ENCODE peak calls at places on chromosomes 13 and 19, in six cellular contexts. R is Peyer's patch; L is effector memory CD4-positive, alpha-beta T cell; Q is adrenal gland; C is A549; J is dorsolateral prefrontal cortex. K is an unnamed sample.

GRCh38 chr13:111964411-111965035 is 102.4 kb upstream of the SOX1 start:
- DNase-seq in C (no peak), L (no peak), R (no peak), Q (no peak), J (no peak), K (no peak)

GRCh38 chr19:17121736-17122293 is 46.2 kb downstream of the MYO9B start:
- DNase-seq in Q (no peak), C (no peak), R (no peak), L (no peak), J (no peak), K (no peak)

GRCh38 chr19:8575467-8575997 is 1.7 kb downstream of the MYO1F start:
- DNase-seq in J (no peak), R (no peak), Q (no peak), L (peak; percentile 47), C (peak; percentile 57), K (no peak)

GRCh38 chr13:110874508-110874960 is 40.3 kb downstream of the ANKRD10 start:
- DNase-seq in J (peak; percentile 86), L (peak; percentile 10), C (peak; percentile 45), R (peak; percentile 86), Q (peak; percentile 86), K (no peak)

GRCh38 chr19:11887247-11887617 is 350 bp upstream of the ZNF69 start:
- DNase-seq in J (no peak), L (no peak), C (no peak), Q (no peak), R (peak; percentile 48), K (no peak)

GRCh38 chr13:33884506-33885221 is 66.7 kb downstream of the RFC3 start:
- DNase-seq in R (no peak), L (no peak), J (no peak), C (no peak), Q (no peak), K (no peak)

GRCh38 chr19:9323557-9323918 is 441 bp upstream of the ZNF559 start:
- DNase-seq in C (peak; percentile 79), R (no peak), Q (peak; percentile 92), L (peak; percentile 44), J (peak; percentile 75), K (peak; percentile 34)

GRCh38 chr19:33666196-33666595 is 44.4 kb downstream of the CHST8 start:
- DNase-seq in C (no peak), R (no peak), L (no peak), Q (no peak), J (no peak), K (no peak)

GRCh38 chr13:42696191-42696590 is 85.2 kb upstream of the FAM216B start:
- DNase-seq in J (no peak), C (no peak), R (no peak), L (no peak), Q (no peak), K (peak; percentile 23)

GRCh38 chr13:38496956-38497355 is 147.3 kb downstream of the UFM1 start:
- DNase-seq in R (no peak), J (no peak), L (no peak), Q (no peak), C (no peak), K (no peak)

GRCh38 chr19:18063463-18063862 is 23.3 kb downstream of the IL12RB1 start:
- DNase-seq in L (no peak), Q (no peak), R (no peak), J (no peak), C (peak; percentile 51), K (no peak)

GRCh38 chr13:91708558-91708957 is 310.1 kb downstream of the GPC5 start:
- DNase-seq in Q (no peak), C (no peak), J (no peak), L (no peak), R (no peak), K (no peak)

GRCh38 chr13:72567566-72567965 is 159.9 kb downstream of the MZT1 start:
- DNase-seq in J (no peak), L (no peak), C (no peak), R (no peak), Q (no peak), K (no peak)

GRCh38 chr13:112720251-112720650 is 30.4 kb downstream of the ATP11A start:
- DNase-seq in J (peak; percentile 15), R (peak; percentile 14), Q (no peak), L (no peak), C (no peak), K (no peak)

GRCh38 chr19:30535011-30535410 is 162.8 kb downstream of the ZNF536 start:
- DNase-seq in L (no peak), C (no peak), Q (no peak), J (no peak), R (no peak), K (no peak)

GRCh38 chr13:70098669-70099068 is 9.0 kb upstream of the ATXN8OS start:
- DNase-seq in Q (no peak), R (no peak), J (no peak), C (no peak), L (no peak), K (no peak)

GRCh38 chr19:39915101-39915847 is 19.2 kb downstream of the FCGBP start:
- DNase-seq in C (no peak), R (no peak), J (no peak), L (no peak), Q (no peak), K (no peak)

GRCh38 chr19:39133431-39134270 is 8.1 kb downstream of the PAK4 start:
- DNase-seq in Q (no peak), L (no peak), R (peak; percentile 61), J (no peak), C (no peak), K (no peak)

GRCh38 chr19:13938361-13939027 is at the start of gene PODNL1:
- DNase-seq in J (no peak), L (no peak), Q (no peak), C (no peak), R (peak; percentile 50), K (no peak)

GRCh38 chr13:20130652-20131051 is 30.2 kb downstream of the GJA3 start:
- DNase-seq in R (no peak), J (no peak), C (no peak), Q (no peak), L (no peak), K (no peak)

GRCh38 chr13:111058796-111059506 is 56.2 kb upstream of the ARHGEF7 start:
- DNase-seq in R (no peak), J (no peak), Q (no peak), C (peak; percentile 6), L (no peak), K (no peak)

GRCh38 chr13:73610799-73611592 is 523.2 kb downstream of the KLF12 start:
- DNase-seq in J (no peak), Q (no peak), C (no peak), L (no peak), R (no peak), K (no peak)

GRCh38 chr19:15154002-15154612 is 46.7 kb downstream of the NOTCH3 start:
- DNase-seq in Q (no peak), J (no peak), C (peak; percentile 56), R (no peak), L (no peak), K (no peak)

GRCh38 chr13:51793570-51794273 is 10.2 kb downstream of the DHRS12 start:
- DNase-seq in C (peak; percentile 53), R (no peak), Q (peak; percentile 80), L (no peak), J (peak; percentile 55), K (peak; percentile 39)

GRCh38 chr19:2491130-2491801 is 15.3 kb downstream of the GADD45B start:
- DNase-seq in Q (peak; percentile 65), L (no peak), J (no peak), C (peak; percentile 81), R (peak; percentile 95), K (no peak)

GRCh38 chr13:112619730-112620639 is 32.0 kb upstream of the TUBGCP3 start:
- DNase-seq in Q (no peak), J (no peak), R (no peak), C (peak; percentile 7), L (no peak), K (no peak)

GRCh38 chr19:37933965-37934364 is 27.0 kb downstream of the SIPA1L3 start:
- DNase-seq in L (no peak), Q (no peak), R (peak; percentile 79), C (peak; percentile 67), J (no peak), K (no peak)

GRCh38 chr13:51525567-51526165 is 58.6 kb upstream of the WDFY2 start:
- DNase-seq in C (peak; percentile 32), R (no peak), J (no peak), Q (no peak), L (no peak), K (no peak)

GRCh38 chr13:27967203-27967735 is 1.8 kb downstream of the CDX2 start:
- DNase-seq in L (no peak), Q (no peak), C (no peak), J (no peak), R (no peak), K (no peak)
- H3K4me3 ChIP-seq in L (no peak overlapping the region), Q (no peak overlapping the region), C (peak overlapping the region; percentile 56), J (no peak overlapping the region), R (no peak overlapping the region), K (no peak overlapping the region)

DNA sequence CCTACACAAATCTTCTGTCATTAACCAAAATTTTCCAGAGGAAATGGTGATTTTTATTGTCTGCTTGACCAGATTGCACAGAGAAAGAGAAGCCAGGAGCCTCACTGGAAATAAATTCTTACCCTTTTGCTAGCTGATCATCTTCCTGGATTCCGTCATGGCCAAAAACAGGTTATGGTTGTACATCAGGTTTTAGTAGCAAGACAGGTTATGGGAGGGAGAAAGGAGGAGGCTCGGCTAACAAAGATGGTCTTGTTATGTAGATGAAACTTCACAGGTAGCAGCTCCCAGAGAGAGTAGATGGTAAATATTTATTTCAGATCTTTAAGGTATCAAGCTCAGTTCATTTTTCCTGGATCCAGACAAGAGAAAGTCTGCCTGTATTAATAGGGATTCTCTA is 19.7 kb upstream of the CEACAM3 start:
- DNase-seq in Q (no peak), R (no peak), C (no peak), J (no peak), L (no peak), K (no peak)
- H3K27ac ChIP-seq in Q (no peak overlapping the region), R (no peak overlapping the region), C (no peak overlapping the region), J (no peak overlapping the region), L (no peak overlapping the region), K (no peak overlapping the region)

GRCh38 chr13:45340422-45341033 is 455 bp downstream of the TPT1 start:
- DNase-seq in L (peak; percentile 76), C (peak; percentile 84), J (peak; percentile 90), Q (peak; percentile 95), R (peak; percentile 91), K (peak; percentile 85)
- H3K4me3 ChIP-seq in L (peak overlapping the region; percentile 74), C (peak overlapping the region; percentile 93), J (peak overlapping the region; percentile 100), Q (peak overlapping the region; percentile 92), R (peak overlapping the region; percentile 95), K (peak overlapping the region; percentile 83)

DNA sequence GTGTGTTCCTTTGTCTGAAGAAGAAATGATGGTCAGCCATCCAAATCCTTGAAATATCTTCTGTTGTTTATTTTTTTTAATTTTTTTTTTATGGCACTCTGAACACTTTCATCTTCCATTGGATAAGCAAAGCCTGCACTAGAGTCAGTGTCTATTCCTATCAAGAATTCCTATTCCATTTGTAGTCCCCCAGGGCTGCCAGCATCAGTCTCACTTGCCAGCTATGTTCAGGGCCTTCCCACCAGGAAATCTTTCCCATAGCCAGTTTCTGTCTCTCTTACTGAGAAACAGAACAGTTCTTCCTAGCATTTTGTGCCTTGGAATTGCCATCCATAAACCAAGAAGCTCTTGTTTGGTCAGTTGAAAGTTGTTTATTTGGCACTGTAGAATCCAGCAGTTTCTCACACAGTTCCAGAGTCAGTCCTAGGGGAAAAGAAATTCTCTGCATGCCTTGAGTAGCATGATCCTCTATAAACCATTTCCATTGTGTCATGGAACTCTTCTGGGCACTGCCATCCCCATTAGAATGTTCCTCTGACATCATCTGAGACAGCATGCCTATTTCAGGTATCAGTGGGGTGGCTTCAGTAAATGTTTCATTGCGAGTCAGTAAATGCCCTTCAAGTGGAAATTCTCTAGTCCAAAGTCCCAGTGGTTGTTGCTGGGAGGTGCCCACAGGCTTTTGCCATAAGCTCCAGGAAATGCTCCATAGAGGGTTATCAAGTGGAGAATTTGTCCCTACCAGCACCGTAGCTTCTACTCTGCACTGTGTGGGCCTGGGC is 18.7 kb upstream of the SPRYD7 start:
- DNase-seq in J (no peak), C (peak; percentile 7), R (peak; percentile 51), L (no peak), Q (no peak), K (no peak)
- H3K27ac ChIP-seq in J (no peak overlapping the region), C (no peak overlapping the region), R (peak overlapping the region; percentile 48), L (no peak overlapping the region), Q (no peak overlapping the region), K (peak overlapping the region; percentile 22)

K was measured in AG04450.